ENCODE peak calls at places on chromosomes 2 and 18, in ten cellular contexts. Q, M, I, U, A, D, W, V, N and F are unnamed samples.
A peak's percentile ranks its signal among the peaks of the same experiment; 100 is the strongest.

GRCh38 chr18:6406075-6406909 is 8.4 kb downstream of the L3MBTL4 start:
- DNase-seq in U (peak; percentile 45), Q (peak; percentile 50), V (peak; percentile 21), I (no peak), D (peak; percentile 34), A (peak; percentile 2), M (no peak), N (no peak), W (no peak), F (peak; percentile 37)

GRCh38 chr2:54957321-54957999 is 92.8 kb downstream of the RTN4 start:
- DNase-seq in Q (no peak), I (no peak), N (no peak), A (no peak), U (no peak), V (peak; percentile 54), W (no peak), M (no peak), D (peak; percentile 81), F (no peak)

GRCh38 chr18:54030434-54030833 is 194.0 kb downstream of the MBD2 start:
- DNase-seq in W (no peak), V (no peak), I (no peak), D (no peak), N (no peak), M (no peak), A (no peak), U (no peak), Q (no peak), F (no peak)

GRCh38 chr2:18282026-18282425 is 278.4 kb downstream of the RDH14 start:
- DNase-seq in I (no peak), U (no peak), Q (no peak), W (no peak), V (no peak), D (no peak), N (no peak), M (no peak), A (no peak), F (no peak)

GRCh38 chr2:34159891-34160290 is 560.8 kb upstream of the FAM98A start:
- DNase-seq in D (no peak), Q (peak; percentile 27), M (no peak), A (no peak), U (no peak), V (no peak), W (no peak), N (no peak), I (no peak), F (no peak)

GRCh38 chr2:190603374-190603773 is 45.5 kb upstream of the NAB1 start:
- DNase-seq in Q (no peak), U (no peak), I (no peak), A (no peak), V (no peak), D (no peak), W (no peak), N (no peak), M (no peak), F (no peak)

GRCh38 chr2:71664161-71664560 is 210.8 kb downstream of the DYSF start:
- DNase-seq in V (no peak), W (no peak), M (no peak), Q (no peak), A (no peak), D (no peak), I (no peak), N (peak; percentile 2), U (no peak), F (no peak)

GRCh38 chr2:64489081-64489761 is 34.9 kb upstream of the AFTPH start:
- DNase-seq in W (no peak), U (no peak), V (no peak), Q (no peak), M (no peak), D (no peak), N (no peak), I (no peak), A (no peak), F (no peak)

GRCh38 chr2:206160124-206160806 is 570 bp downstream of the EEF1B2 start:
- DNase-seq in V (peak; percentile 64), I (no peak), D (peak; percentile 80), U (peak; percentile 86), N (peak; percentile 44), W (no peak), Q (peak; percentile 51), A (no peak), M (no peak), F (no peak)

GRCh38 chr2:41928593-41928992 is 119.2 kb upstream of the PKDCC start:
- DNase-seq in V (no peak), I (no peak), N (no peak), U (peak; percentile 81), W (no peak), A (peak; percentile 58), D (no peak), M (no peak), Q (peak; percentile 78), F (peak; percentile 72)

GRCh38 chr18:51342815-51343214 is 145.3 kb upstream of the MEX3C start:
- DNase-seq in D (no peak), U (no peak), M (peak; percentile 25), I (no peak), A (peak; percentile 80), N (no peak), V (no peak), Q (peak; percentile 2), W (no peak), F (peak; percentile 91)

GRCh38 chr2:224956706-224957105 is 85.6 kb downstream of the DOCK10 start:
- DNase-seq in U (no peak), D (no peak), I (no peak), W (no peak), V (no peak), A (no peak), N (no peak), Q (no peak), M (peak; percentile 25), F (no peak)

GRCh38 chr2:235116885-235117492 is 165.2 kb downstream of the SH3BP4 start:
- DNase-seq in D (no peak), I (no peak), M (no peak), U (peak; percentile 58), N (no peak), Q (peak; percentile 69), W (peak; percentile 64), V (peak; percentile 78), A (peak; percentile 67), F (peak; percentile 65)

GRCh38 chr18:35029103-35029502 is 12.1 kb upstream of the MAPRE2 start:
- DNase-seq in A (peak; percentile 57), Q (peak; percentile 66), M (no peak), N (no peak), W (no peak), U (peak; percentile 67), D (no peak), V (no peak), I (no peak), F (peak; percentile 61)

GRCh38 chr2:164896634-164897033 is 55.0 kb upstream of the COBLL1 start:
- DNase-seq in V (no peak), W (no peak), U (peak; percentile 16), Q (peak; percentile 60), N (no peak), I (no peak), A (peak; percentile 83), M (peak; percentile 69), D (no peak), F (peak; percentile 76)

GRCh38 chr2:209648714-209649113 is 122.9 kb upstream of the UNC80 start:
- DNase-seq in V (no peak), W (no peak), Q (peak; percentile 26), A (peak; percentile 41), D (no peak), N (no peak), U (peak; percentile 58), I (no peak), M (no peak), F (no peak)

GRCh38 chr2:237408280-237408679 is 5.7 kb downstream of the COL6A3 start:
- DNase-seq in I (no peak), V (no peak), W (no peak), U (peak; percentile 78), M (no peak), Q (peak; percentile 76), A (peak; percentile 47), N (no peak), D (no peak), F (no peak)

GRCh38 chr2:36748166-36748565 is 51.7 kb downstream of the VIT start:
- DNase-seq in N (no peak), A (no peak), I (no peak), D (no peak), U (no peak), M (no peak), W (no peak), V (no peak), Q (no peak), F (no peak)

GRCh38 chr2:38460313-38460712 is 83.2 kb upstream of the ATL2 start:
- DNase-seq in A (no peak), D (no peak), U (no peak), W (no peak), N (no peak), Q (no peak), V (no peak), I (no peak), M (no peak), F (no peak)

GRCh38 chr2:112493858-112494648 is 12.1 kb downstream of the TTL start:
- DNase-seq in A (peak; percentile 60), W (no peak), I (no peak), N (no peak), U (peak; percentile 84), Q (peak; percentile 55), V (no peak), M (no peak), D (no peak), F (peak; percentile 76)

GRCh38 chr2:196166876-196167275 is 4.5 kb downstream of the STK17B start:
- DNase-seq in V (no peak), Q (peak; percentile 93), I (no peak), W (no peak), N (no peak), U (peak; percentile 37), M (no peak), A (peak; percentile 92), D (no peak), F (peak; percentile 60)

GRCh38 chr2:239793851-239794250 is 231.3 kb downstream of the NDUFA10 start:
- DNase-seq in A (no peak), W (no peak), U (no peak), V (no peak), M (no peak), I (no peak), D (no peak), N (no peak), Q (no peak), F (no peak)

GRCh38 chr2:36696533-36696932 is at the start of gene VIT:
- DNase-seq in I (no peak), N (no peak), V (no peak), Q (peak; percentile 42), W (no peak), D (no peak), U (peak; percentile 18), A (no peak), M (no peak), F (no peak)

GRCh38 chr2:108538000-108538625 is 3.8 kb downstream of the LIMS1 start:
- DNase-seq in M (no peak), D (peak; percentile 14), V (no peak), A (no peak), I (no peak), N (no peak), Q (no peak), U (no peak), W (no peak), F (no peak)

GRCh38 chr18:77021075-77021474 is 111.5 kb downstream of the MBP start:
- DNase-seq in V (no peak), W (no peak), N (no peak), M (no peak), U (no peak), D (no peak), Q (no peak), I (no peak), A (no peak), F (no peak)

GRCh38 chr18:10169064-10169562 is 255.3 kb downstream of the VAPA start:
- DNase-seq in D (no peak), N (no peak), I (no peak), A (peak; percentile 82), W (peak; percentile 75), M (no peak), V (peak; percentile 79), U (no peak), Q (peak; percentile 88), F (peak; percentile 34)

GRCh38 chr2:102788880-102789250 is 27.0 kb downstream of the TMEM182 start:
- DNase-seq in U (no peak), I (no peak), M (peak; percentile 50), A (no peak), D (no peak), N (no peak), V (no peak), Q (no peak), W (no peak), F (no peak)

GRCh38 chr2:31253344-31254155 is 19.6 kb downstream of the EHD3 start:
- DNase-seq in D (peak; percentile 56), M (no peak), V (peak; percentile 28), Q (no peak), U (no peak), N (no peak), I (no peak), A (no peak), W (no peak), F (no peak)